ENCODE peak calls at places on chromosomes 16 and 17, in nine cellular contexts. One of them, this sample, is unnamed.
A peak's percentile ranks its signal among the peaks of the same experiment; 100 is the strongest.

GRCh38 chr17:68198931-68199836 is 48.7 kb upstream of the AMZ2 start:
- DNase-seq in heart right ventricle: no peak
- DNase-seq in psoas muscle: peak; percentile 21
- DNase-seq in adrenal gland: no peak
- DNase-seq in left ventricle myocardium inferior: no peak
- DNase-seq in heart left ventricle: no peak
- DNase-seq in GM12878: no peak
- DNase-seq in pancreas: no peak
- DNase-seq in hepatocyte: peak; percentile 29
- DNase-seq in this sample: no peak

GRCh38 chr17:16381496-16381820 is 567 bp downstream of the UBB start:
- DNase-seq in heart right ventricle: no peak
- DNase-seq in psoas muscle: no peak
- DNase-seq in adrenal gland: no peak
- DNase-seq in left ventricle myocardium inferior: no peak
- DNase-seq in heart left ventricle: no peak
- DNase-seq in GM12878: no peak
- DNase-seq in pancreas: no peak
- DNase-seq in hepatocyte: no peak
- DNase-seq in this sample: no peak

GRCh38 chr16:68460067-68460466 is 11.8 kb upstream of the SMPD3 start:
- DNase-seq in heart right ventricle: no peak
- DNase-seq in psoas muscle: no peak
- DNase-seq in adrenal gland: no peak
- DNase-seq in left ventricle myocardium inferior: no peak
- DNase-seq in heart left ventricle: no peak
- DNase-seq in GM12878: no peak
- DNase-seq in pancreas: no peak
- DNase-seq in hepatocyte: no peak
- DNase-seq in this sample: no peak

GRCh38 chr17:47618416-47618815 is 31.3 kb upstream of the KPNB1 start:
- DNase-seq in heart right ventricle: no peak
- DNase-seq in psoas muscle: no peak
- DNase-seq in adrenal gland: no peak
- DNase-seq in left ventricle myocardium inferior: no peak
- DNase-seq in heart left ventricle: no peak
- DNase-seq in GM12878: no peak
- DNase-seq in pancreas: no peak
- DNase-seq in hepatocyte: peak; percentile 8
- DNase-seq in this sample: no peak

GRCh38 chr16:47925811-47926460 is 229.9 kb downstream of the ABCC12 start:
- DNase-seq in heart right ventricle: no peak
- DNase-seq in psoas muscle: no peak
- DNase-seq in adrenal gland: no peak
- DNase-seq in left ventricle myocardium inferior: no peak
- DNase-seq in heart left ventricle: no peak
- DNase-seq in GM12878: no peak
- DNase-seq in pancreas: no peak
- DNase-seq in hepatocyte: no peak
- DNase-seq in this sample: no peak

GRCh38 chr16:59440-60059 is 5.9 kb downstream of the SNRNP25 start:
- DNase-seq in heart right ventricle: no peak
- DNase-seq in psoas muscle: peak; percentile 10
- DNase-seq in adrenal gland: no peak
- DNase-seq in left ventricle myocardium inferior: no peak
- DNase-seq in heart left ventricle: no peak
- DNase-seq in GM12878: no peak
- DNase-seq in pancreas: peak; percentile 9
- DNase-seq in hepatocyte: no peak
- DNase-seq in this sample: no peak

GRCh38 chr16:88345943-88346560 is 36.7 kb upstream of the ZNF469 start:
- DNase-seq in heart right ventricle: no peak
- DNase-seq in psoas muscle: no peak
- DNase-seq in adrenal gland: no peak
- DNase-seq in left ventricle myocardium inferior: peak; percentile 9
- DNase-seq in heart left ventricle: no peak
- DNase-seq in GM12878: no peak
- DNase-seq in pancreas: no peak
- DNase-seq in hepatocyte: no peak
- DNase-seq in this sample: no peak

GRCh38 chr16:63890072-63890471 is 1231.8 kb downstream of the CDH11 start:
- DNase-seq in heart right ventricle: no peak
- DNase-seq in psoas muscle: no peak
- DNase-seq in adrenal gland: no peak
- DNase-seq in left ventricle myocardium inferior: no peak
- DNase-seq in heart left ventricle: peak; percentile 41
- DNase-seq in GM12878: no peak
- DNase-seq in pancreas: no peak
- DNase-seq in hepatocyte: peak; percentile 23
- DNase-seq in this sample: no peak

GRCh38 chr17:63470116-63470515 is 6.7 kb upstream of the ACE start:
- DNase-seq in heart right ventricle: no peak
- DNase-seq in psoas muscle: no peak
- DNase-seq in adrenal gland: no peak
- DNase-seq in left ventricle myocardium inferior: no peak
- DNase-seq in heart left ventricle: no peak
- DNase-seq in GM12878: no peak
- DNase-seq in pancreas: no peak
- DNase-seq in hepatocyte: no peak
- DNase-seq in this sample: no peak

GRCh38 chr16:57186630-57187507 is 740 bp downstream of the RSPRY1 start:
- DNase-seq in heart right ventricle: no peak
- DNase-seq in psoas muscle: no peak
- DNase-seq in adrenal gland: peak; percentile 25
- DNase-seq in left ventricle myocardium inferior: no peak
- DNase-seq in heart left ventricle: peak; percentile 21
- DNase-seq in GM12878: no peak
- DNase-seq in pancreas: peak; percentile 36
- DNase-seq in hepatocyte: peak; percentile 54
- DNase-seq in this sample: peak; percentile 28

GRCh38 chr17:64779344-64780095 is 117.4 kb upstream of the SMURF2 start:
- DNase-seq in heart right ventricle: no peak
- DNase-seq in psoas muscle: no peak
- DNase-seq in adrenal gland: no peak
- DNase-seq in left ventricle myocardium inferior: no peak
- DNase-seq in heart left ventricle: no peak
- DNase-seq in GM12878: no peak
- DNase-seq in pancreas: no peak
- DNase-seq in hepatocyte: peak; percentile 35
- DNase-seq in this sample: no peak

GRCh38 chr16:69741519-69741918 is 13.2 kb downstream of the NOB1 start:
- DNase-seq in heart right ventricle: no peak
- DNase-seq in psoas muscle: no peak
- DNase-seq in adrenal gland: no peak
- DNase-seq in left ventricle myocardium inferior: no peak
- DNase-seq in heart left ventricle: no peak
- DNase-seq in GM12878: no peak
- DNase-seq in pancreas: no peak
- DNase-seq in hepatocyte: no peak
- DNase-seq in this sample: no peak

GRCh38 chr16:88762258-88762870 is 22.7 kb downstream of the PIEZO1 start:
- DNase-seq in heart right ventricle: no peak
- DNase-seq in psoas muscle: no peak
- DNase-seq in adrenal gland: no peak
- DNase-seq in left ventricle myocardium inferior: no peak
- DNase-seq in heart left ventricle: no peak
- DNase-seq in GM12878: no peak
- DNase-seq in pancreas: no peak
- DNase-seq in hepatocyte: no peak
- DNase-seq in this sample: no peak

GRCh38 chr16:84463221-84463620 is 41.2 kb downstream of the MEAK7 start:
- DNase-seq in heart right ventricle: no peak
- DNase-seq in psoas muscle: no peak
- DNase-seq in adrenal gland: no peak
- DNase-seq in left ventricle myocardium inferior: no peak
- DNase-seq in heart left ventricle: no peak
- DNase-seq in GM12878: no peak
- DNase-seq in pancreas: no peak
- DNase-seq in hepatocyte: no peak
- DNase-seq in this sample: no peak

DNA sequence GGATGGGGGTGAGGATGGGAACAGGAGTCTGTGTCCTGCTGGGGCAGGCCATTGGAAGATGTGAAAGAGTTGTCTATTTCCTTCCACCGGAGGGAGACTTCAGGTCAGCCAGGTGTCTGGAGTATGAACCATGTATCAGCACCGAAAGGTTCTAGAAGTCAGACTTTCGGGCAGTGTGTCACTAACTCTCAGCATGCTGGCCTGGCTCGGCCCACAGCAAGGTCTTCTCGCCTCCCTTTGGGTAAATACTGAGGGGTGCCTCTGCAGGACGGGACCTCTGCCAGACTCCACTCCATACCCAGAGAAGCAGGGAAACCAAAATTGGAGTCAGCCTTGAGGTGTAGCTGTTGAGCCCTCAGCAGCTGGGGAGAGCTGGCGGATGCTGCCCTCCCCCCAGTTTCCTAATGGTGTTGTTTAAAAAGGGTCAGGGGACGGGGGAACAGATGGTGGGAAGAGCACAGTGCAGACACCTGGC is 507 bp downstream of the CIITA start:
- DNase-seq in heart right ventricle: no peak
- DNase-seq in psoas muscle: no peak
- DNase-seq in adrenal gland: no peak
- DNase-seq in left ventricle myocardium inferior: no peak
- DNase-seq in heart left ventricle: no peak
- DNase-seq in GM12878: no peak
- DNase-seq in pancreas: no peak
- DNase-seq in hepatocyte: no peak
- DNase-seq in this sample: peak; percentile 75
- TF ChIP-seq CTCF in heart right ventricle: no peak
- TF ChIP-seq CTCF in psoas muscle: no peak
- TF ChIP-seq CTCF in adrenal gland: no peak
- TF ChIP-seq CTCF in left ventricle myocardium inferior: no peak
- TF ChIP-seq CTCF in heart left ventricle: no peak
- TF ChIP-seq CTCF in GM12878: peak; percentile 17
- TF ChIP-seq CTCF in pancreas: no peak
- TF ChIP-seq CTCF in hepatocyte: no peak
- TF ChIP-seq CTCF in this sample: peak; percentile 66

DNA sequence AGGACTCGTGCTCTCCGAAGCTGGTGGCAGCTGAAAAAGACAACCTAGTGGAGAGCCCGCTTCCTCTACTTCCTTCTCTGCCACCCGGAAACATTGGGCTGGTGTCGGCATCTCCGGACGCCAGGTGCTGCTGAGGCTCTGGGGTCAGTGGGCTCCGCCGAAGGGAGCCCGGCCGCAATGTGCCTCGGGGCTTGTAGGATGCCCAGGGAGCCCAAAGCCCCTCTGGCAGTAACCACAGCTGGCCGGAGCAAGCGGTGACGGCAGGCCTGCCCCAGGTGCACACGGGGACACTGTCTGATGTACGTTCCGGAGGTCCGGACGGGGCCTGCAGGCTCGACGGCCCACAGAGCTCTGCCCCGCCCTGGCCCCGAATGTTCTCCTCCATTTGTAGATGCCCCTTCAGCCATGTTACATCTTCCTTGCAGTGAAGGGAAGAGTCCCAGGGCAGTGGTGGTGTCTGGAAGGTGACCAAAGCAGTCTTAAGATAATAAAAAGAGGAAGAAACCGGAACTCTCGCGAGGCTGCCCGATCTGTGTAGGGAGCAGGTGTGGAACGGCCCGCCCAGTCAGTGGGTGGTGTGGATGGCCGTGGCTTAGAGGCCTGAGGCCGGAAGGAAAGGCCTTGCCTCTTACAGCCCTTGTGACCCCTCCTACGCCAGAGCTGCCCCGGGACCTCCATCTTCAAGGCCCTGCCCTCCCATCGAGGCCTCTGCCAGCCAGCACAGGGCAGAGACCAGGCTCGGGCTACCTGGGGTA is 22.6 kb downstream of the NDUFAF8 start:
- DNase-seq in heart right ventricle: no peak
- DNase-seq in psoas muscle: no peak
- DNase-seq in adrenal gland: no peak
- DNase-seq in left ventricle myocardium inferior: no peak
- DNase-seq in heart left ventricle: no peak
- DNase-seq in GM12878: no peak
- DNase-seq in pancreas: no peak
- DNase-seq in hepatocyte: no peak
- DNase-seq in this sample: no peak
- H3K27ac ChIP-seq in heart right ventricle: no peak overlapping the region
- H3K27ac ChIP-seq in psoas muscle: no peak overlapping the region
- H3K27ac ChIP-seq in adrenal gland: no peak overlapping the region
- H3K27ac ChIP-seq in left ventricle myocardium inferior: no peak overlapping the region
- H3K27ac ChIP-seq in heart left ventricle: no peak overlapping the region
- H3K27ac ChIP-seq in GM12878: no peak overlapping the region
- H3K27ac ChIP-seq in pancreas: no peak overlapping the region
- H3K27ac ChIP-seq in hepatocyte: no peak overlapping the region
- H3K27ac ChIP-seq in this sample: no peak overlapping the region

DNA sequence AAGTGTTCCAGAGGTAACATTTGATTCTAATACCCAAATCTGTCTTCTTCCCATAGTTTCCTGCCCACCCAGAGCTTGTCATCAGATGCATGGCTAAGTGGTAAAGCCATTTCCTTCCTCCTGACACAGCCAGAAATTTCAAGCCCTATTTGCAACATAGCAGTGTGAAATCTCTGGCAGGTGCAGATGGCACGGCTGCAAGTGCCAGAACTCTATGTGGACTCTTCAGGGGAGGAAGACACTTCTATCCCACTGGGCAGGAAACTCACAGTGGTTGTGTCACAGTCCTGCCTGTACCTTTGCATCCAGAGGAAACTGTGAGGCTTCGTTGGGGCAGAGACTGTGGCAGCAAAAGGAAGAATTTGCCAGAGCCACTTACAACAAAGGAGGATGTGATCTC is 13.2 kb downstream of the DYNLRB2 start:
- DNase-seq in heart right ventricle: no peak
- DNase-seq in psoas muscle: no peak
- DNase-seq in adrenal gland: no peak
- DNase-seq in left ventricle myocardium inferior: no peak
- DNase-seq in heart left ventricle: no peak
- DNase-seq in GM12878: no peak
- DNase-seq in pancreas: no peak
- DNase-seq in hepatocyte: no peak
- DNase-seq in this sample: no peak
- TF ChIP-seq CTCF in heart right ventricle: no peak
- TF ChIP-seq CTCF in psoas muscle: no peak
- TF ChIP-seq CTCF in adrenal gland: no peak
- TF ChIP-seq CTCF in left ventricle myocardium inferior: no peak
- TF ChIP-seq CTCF in heart left ventricle: no peak
- TF ChIP-seq CTCF in GM12878: no peak
- TF ChIP-seq CTCF in pancreas: no peak
- TF ChIP-seq CTCF in hepatocyte: no peak
- TF ChIP-seq CTCF in this sample: no peak

DNA sequence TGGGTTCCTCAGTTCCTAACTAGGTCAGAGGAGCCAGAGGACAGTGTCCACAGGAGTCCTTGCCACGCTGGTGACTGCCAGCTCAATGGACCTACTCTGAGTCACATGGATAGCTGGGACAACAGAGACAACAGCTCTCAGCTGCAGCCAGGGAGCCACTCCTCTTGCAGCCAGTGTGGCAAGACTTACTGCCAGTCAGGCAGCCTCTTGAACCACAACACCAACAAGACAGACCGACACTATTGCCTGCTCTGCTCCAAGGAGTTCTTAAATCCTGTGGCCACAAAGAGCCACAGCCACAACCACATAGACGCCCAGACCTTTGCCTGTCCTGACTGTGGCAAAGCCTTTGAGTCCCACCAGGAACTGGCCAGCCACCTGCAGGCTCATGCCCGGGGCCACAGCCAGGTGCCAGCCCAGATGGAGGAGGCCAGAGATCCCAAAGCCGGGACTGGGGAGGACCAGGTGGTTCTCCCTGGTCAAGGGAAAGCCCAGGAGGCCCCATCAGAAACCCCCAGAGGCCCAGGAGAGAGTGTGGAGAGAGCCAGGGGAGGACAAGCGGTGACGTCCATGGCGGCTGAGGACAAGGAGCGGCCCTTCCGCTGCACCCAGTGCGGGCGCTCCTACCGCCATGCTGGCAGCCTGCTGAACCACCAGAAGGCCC is 6.7 kb downstream of the ZNF646 start:
- DNase-seq in heart right ventricle: no peak
- DNase-seq in psoas muscle: no peak
- DNase-seq in adrenal gland: no peak
- DNase-seq in left ventricle myocardium inferior: no peak
- DNase-seq in heart left ventricle: no peak
- DNase-seq in GM12878: no peak
- DNase-seq in pancreas: peak; percentile 9
- DNase-seq in hepatocyte: no peak
- DNase-seq in this sample: no peak
- H3K27ac ChIP-seq in heart right ventricle: no peak overlapping the region
- H3K27ac ChIP-seq in psoas muscle: no peak overlapping the region
- H3K27ac ChIP-seq in adrenal gland: no peak overlapping the region
- H3K27ac ChIP-seq in left ventricle myocardium inferior: no peak overlapping the region
- H3K27ac ChIP-seq in heart left ventricle: no peak overlapping the region
- H3K27ac ChIP-seq in GM12878: no peak overlapping the region
- H3K27ac ChIP-seq in pancreas: no peak overlapping the region
- H3K27ac ChIP-seq in hepatocyte: no peak overlapping the region
- H3K27ac ChIP-seq in this sample: no peak overlapping the region

This sample was measured in OCI-LY7.